ENCODE peak calls at places on chromosomes 1 and 21, in eight cellular contexts. Q is cardiac fibroblast; G is T-helper 1 cell; O is activated T-helper 1 cell treated with anti-CD3 and anti-CD28 coated beads, Interleukin-12 subunit alpha, Interleukin-12 subunit beta, Interleukin-2, Interleukin-4 antibody, amounts not matched to agents 30 ng/mL and 10 ng/mL and 1 ng/mL, durations not matched to agents 14 hours and 24 hours and 36 hours; J is activated CD4-positive, alpha-beta T cell treated with anti-CD3 and anti-CD28 coated beads, Interleukin-2, amount 50 U/mL, for 1 hour; L is NB4; D is G401; F is left ventricle myocardium inferior. T is an unnamed sample.

GRCh38 chr1:19311503-19311930 is 427 bp downstream of the AKR7A2 start:
- DNase-seq in O (no peak), J (no peak), G (peak), F (no peak), L (no peak), D (no peak), Q (no peak), T (no peak)

GRCh38 chr1:21865943-21866628 is 54.0 kb downstream of the LDLRAD2 start:
- DNase-seq in O (no peak), D (no peak), L (peak), F (no peak), Q (no peak), J (no peak), G (no peak), T (no peak)

GRCh38 chr21:27694667-27695066 is 727.8 kb upstream of the ADAMTS5 start:
- DNase-seq in G (no peak), F (no peak), Q (no peak), O (no peak), D (no peak), L (no peak), J (no peak), T (no peak)

GRCh38 chr21:35619184-35619583 is 441.1 kb downstream of the SETD4 start:
- DNase-seq in D (no peak), J (no peak), F (no peak), Q (peak), O (no peak), L (peak), G (no peak), T (no peak)

GRCh38 chr1:180921386-180921785 is 8.7 kb downstream of the KIAA1614 start:
- DNase-seq in F (no peak), J (no peak), G (no peak), D (no peak), O (no peak), Q (no peak), L (no peak), T (no peak)

GRCh38 chr1:203671808-203672207 is 45.2 kb downstream of the ATP2B4 start:
- DNase-seq in G (no peak), F (no peak), D (no peak), O (no peak), Q (no peak), J (no peak), L (no peak), T (no peak)

GRCh38 chr1:88111806-88112205 is 572.3 kb upstream of the PKN2 start:
- DNase-seq in F (no peak), L (no peak), Q (no peak), J (no peak), D (no peak), G (no peak), O (no peak), T (no peak)

GRCh38 chr21:31260790-31261189 is 83.3 kb downstream of the TIAM1 start:
- DNase-seq in J (no peak), L (no peak), D (no peak), O (no peak), G (no peak), Q (peak), F (no peak), T (no peak)

GRCh38 chr1:183194527-183195145 is 8.6 kb downstream of the LAMC2 start:
- DNase-seq in O (peak), J (no peak), Q (no peak), L (peak), F (no peak), G (no peak), D (no peak), T (no peak)

GRCh38 chr1:213099682-213100399 is 48.8 kb downstream of the RPS6KC1 start:
- DNase-seq in F (no peak), G (no peak), Q (no peak), L (no peak), O (no peak), J (no peak), D (no peak), T (no peak)

GRCh38 chr1:41486892-41487728 is 2.6 kb upstream of the EDN2 start:
- DNase-seq in F (no peak), L (no peak), G (no peak), D (no peak), Q (peak), J (no peak), O (peak), T (no peak)

GRCh38 chr1:89457046-89457445 is 67.6 kb upstream of the LRRC8B start:
- DNase-seq in D (no peak), J (no peak), G (no peak), Q (no peak), O (no peak), F (no peak), L (no peak), T (no peak)